ENCODE peak calls at places on chromosomes 5 and 9, in nine cellular contexts. V is WERI-Rb-1, Y is cardiac fibroblast, K is cardiac muscle cell, R is fibroblast of mammary gland, X is body of pancreas, M is PC-9, D is NB4, B is stomach. Z is an unnamed sample.

GRCh38 chr5:6471252-6471651 is 22.6 kb downstream of the UBE2QL1 start:
- DNase-seq in V (no peak), Y (no peak), K (no peak), R (no peak), X (no peak), M (no peak), D (no peak), B (peak; percentile 9), Z (no peak)

GRCh38 chr5:115265220-115265619 is 2.5 kb upstream of the PGGT1B start:
- DNase-seq in V (no peak), Y (no peak), K (no peak), R (no peak), X (no peak), M (no peak), D (no peak), B (no peak), Z (no peak)

GRCh38 chr9:105127863-105128220 is 116.6 kb upstream of the SLC44A1 start:
- DNase-seq in V (no peak), Y (peak; percentile 89), K (peak; percentile 81), R (no peak), X (no peak), M (peak; percentile 74), D (peak; percentile 89), B (no peak), Z (peak; percentile 22)

GRCh38 chr5:115419794-115420585 is 123.5 kb upstream of the CCDC112 start:
- DNase-seq in V (no peak), Y (peak; percentile 99), K (peak; percentile 96), R (peak; percentile 98), X (no peak), M (peak; percentile 89), D (peak; percentile 14), B (no peak), Z (peak; percentile 96)

GRCh38 chr5:35230043-35230611 is at the start of gene PRLR:
- DNase-seq in V (no peak), Y (peak; percentile 32), K (peak; percentile 60), R (peak; percentile 33), X (peak; percentile 58), M (no peak), D (peak; percentile 17), B (peak; percentile 47), Z (peak; percentile 85)

GRCh38 chr9:125240649-125240999 is 519 bp downstream of the HSPA5 start:
- DNase-seq in V (no peak), Y (peak; percentile 47), K (peak; percentile 50), R (peak; percentile 44), X (peak; percentile 54), M (no peak), D (peak; percentile 56), B (peak; percentile 50), Z (peak; percentile 34)

GRCh38 chr5:2353211-2353610 is 398.3 kb downstream of the IRX2 start:
- DNase-seq in V (no peak), Y (no peak), K (no peak), R (no peak), X (no peak), M (no peak), D (no peak), B (no peak), Z (no peak)

GRCh38 chr9:86072393-86073016 is 26.9 kb downstream of the GOLM1 start:
- DNase-seq in V (no peak), Y (no peak), K (no peak), R (peak; percentile 60), X (no peak), M (no peak), D (no peak), B (no peak), Z (no peak)

GRCh38 chr5:63255609-63256008 is 677.0 kb downstream of the LRRC70 start:
- DNase-seq in V (no peak), Y (peak; percentile 27), K (no peak), R (peak; percentile 34), X (no peak), M (no peak), D (peak; percentile 2), B (no peak), Z (peak; percentile 17)

GRCh38 chr9:107587175-107587963 is 97.8 kb upstream of the KLF4 start:
- DNase-seq in V (no peak), Y (no peak), K (no peak), R (no peak), X (peak; percentile 58), M (peak; percentile 50), D (peak; percentile 59), B (peak; percentile 91), Z (no peak)

GRCh38 chr5:91469517-91470165 is 86.5 kb upstream of the ARRDC3 start:
- DNase-seq in V (no peak), Y (peak; percentile 39), K (no peak), R (peak; percentile 24), X (no peak), M (peak; percentile 47), D (peak; percentile 82), B (no peak), Z (no peak)

GRCh38 chr9:76756273-76756650 is 8.0 kb upstream of the PCA3 start:
- DNase-seq in V (peak; percentile 49), Y (peak; percentile 46), K (peak; percentile 34), R (peak; percentile 44), X (no peak), M (no peak), D (peak; percentile 63), B (no peak), Z (peak; percentile 48)

GRCh38 chr5:126046275-126046674 is 376.9 kb upstream of the GRAMD2B start:
- DNase-seq in V (no peak), Y (no peak), K (no peak), R (no peak), X (no peak), M (no peak), D (no peak), B (no peak), Z (no peak)

GRCh38 chr5:18465833-18466681 is 831.8 kb downstream of the TAF11L14 start:
- DNase-seq in V (peak; percentile 91), Y (peak; percentile 59), K (peak; percentile 47), R (peak; percentile 46), X (peak; percentile 56), M (peak; percentile 37), D (peak; percentile 74), B (peak; percentile 49), Z (peak; percentile 78)

GRCh38 chr9:135887585-135888050 is 19.7 kb downstream of the CAMSAP1 start:
- DNase-seq in V (peak; percentile 57), Y (no peak), K (no peak), R (no peak), X (no peak), M (no peak), D (peak; percentile 96), B (peak; percentile 26), Z (no peak)

DNA sequence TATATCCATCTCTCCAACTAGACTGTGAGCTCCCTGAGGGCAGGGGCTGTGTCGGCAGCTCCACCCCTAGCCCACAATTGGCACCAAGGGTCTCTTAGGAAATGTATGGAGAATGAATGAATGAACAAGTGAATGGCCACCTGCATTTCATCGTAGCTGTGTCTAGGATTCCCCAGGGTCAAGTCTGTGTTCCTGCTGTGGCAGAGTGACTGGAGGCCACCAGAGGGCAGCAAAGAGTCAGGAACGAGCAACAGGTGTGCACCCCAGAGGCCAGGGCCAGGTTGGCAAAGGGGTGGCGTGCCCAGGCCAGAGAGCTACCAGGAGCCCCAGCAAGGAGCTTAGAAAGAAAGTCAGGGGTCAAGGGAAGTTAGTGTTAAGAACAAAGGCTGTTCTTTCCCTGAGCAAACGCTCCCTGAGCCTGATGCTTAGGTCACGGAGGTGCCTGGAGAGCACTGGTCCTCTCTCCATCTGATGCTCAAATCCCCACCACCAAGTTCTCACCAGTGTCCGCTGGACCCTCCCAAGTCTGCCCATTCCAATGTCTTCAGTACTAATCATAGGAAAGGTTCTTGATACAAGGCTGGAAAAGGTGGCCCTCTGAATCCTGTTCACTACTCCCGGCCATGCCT is 160.7 kb downstream of the PAX5 start:
- DNase-seq in V (peak; percentile 65), Y (peak; percentile 68), K (peak; percentile 67), R (peak; percentile 55), X (peak; percentile 86), M (peak; percentile 40), D (peak; percentile 55), B (peak; percentile 81), Z (peak; percentile 73)
- TF ChIP-seq CTCF in V (peak; percentile 93), Y (peak; percentile 92), K (peak; percentile 94), R (peak; percentile 90), X (peak; percentile 83), M (peak; percentile 88), D (peak; percentile 78), B (no peak), Z (peak; percentile 97)

DNA sequence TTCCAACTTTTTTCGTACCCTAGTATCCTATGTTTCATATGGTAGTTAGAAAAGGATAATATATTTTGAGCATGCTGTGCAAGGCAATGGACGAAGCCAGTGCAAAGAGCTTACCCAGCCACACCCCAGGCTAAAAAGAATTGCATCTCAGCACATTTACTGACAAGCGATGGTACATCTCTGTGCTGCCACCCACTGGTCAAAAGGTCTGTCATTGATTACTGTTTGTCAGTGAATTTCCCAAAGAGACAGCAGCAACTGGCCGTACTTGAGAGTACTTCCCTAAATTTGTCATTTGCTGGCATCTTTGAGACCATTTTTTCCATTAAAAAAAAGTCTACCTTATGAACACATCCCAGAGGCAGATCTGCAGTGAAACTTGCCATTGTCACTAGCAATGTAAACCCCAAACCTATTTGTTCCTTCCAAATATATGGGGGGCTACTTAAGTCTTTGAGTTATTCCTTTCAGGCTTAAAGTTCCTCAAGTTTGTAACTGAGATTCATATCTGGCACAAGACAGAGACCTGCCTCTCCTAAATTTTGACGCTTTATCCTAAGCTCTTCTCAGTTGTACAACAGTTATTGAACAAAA is 184.3 kb downstream of the CTNND2 start:
- DNase-seq in V (peak; percentile 86), Y (peak; percentile 7), K (no peak), R (peak; percentile 34), X (peak; percentile 61), M (no peak), D (peak; percentile 77), B (peak; percentile 32), Z (peak; percentile 77)
- TF ChIP-seq CTCF in V (peak; percentile 81), Y (no peak), K (no peak), R (peak; percentile 30), X (peak; percentile 59), M (peak; percentile 57), D (peak; percentile 68), B (no peak), Z (peak; percentile 43)

GRCh38 chr5:146052780-146053179 is 52.6 kb downstream of the PLAC8L1 start:
- DNase-seq in V (peak; percentile 27), Y (no peak), K (no peak), R (no peak), X (no peak), M (no peak), D (peak; percentile 18), B (no peak), Z (peak; percentile 41)
- TF ChIP-seq CTCF in V (peak; percentile 40), Y (peak; percentile 32), K (peak; percentile 41), R (peak; percentile 14), X (peak; percentile 19), M (peak; percentile 60), D (peak; percentile 53), B (no peak), Z (peak; percentile 39)

DNA sequence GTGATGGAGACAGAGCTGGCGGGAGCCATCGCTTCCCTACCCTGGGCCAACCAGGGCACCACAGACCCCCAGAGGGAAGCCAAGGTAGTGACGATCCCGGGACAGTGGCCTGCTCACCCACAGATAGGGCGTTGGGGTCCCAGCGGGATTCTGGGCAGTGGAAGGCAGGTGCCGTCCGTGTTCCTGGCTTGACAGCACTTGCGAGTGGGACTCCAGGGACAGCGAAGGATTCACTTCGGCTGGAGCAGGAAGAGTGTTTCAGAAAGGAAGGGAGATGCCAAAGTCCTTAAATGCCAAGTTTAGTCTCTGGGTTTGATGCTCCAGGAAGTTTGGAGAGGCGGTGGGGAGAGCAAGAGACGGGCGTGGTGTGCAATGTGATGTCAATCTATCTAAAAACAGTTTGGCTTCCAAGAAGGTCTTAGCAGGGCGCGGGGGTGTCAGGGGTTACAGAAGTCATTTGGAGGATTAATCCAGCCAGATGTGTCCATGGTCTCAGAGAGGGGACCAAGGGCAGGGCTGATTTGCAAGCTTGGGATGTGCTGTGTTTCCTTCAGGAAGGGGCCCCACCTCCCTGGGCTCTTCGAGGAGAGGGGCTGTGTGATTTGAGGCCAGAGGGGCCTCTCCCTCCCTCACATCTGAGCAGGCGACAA is 74.9 kb downstream of the NTNG2 start:
- DNase-seq in V (no peak), Y (no peak), K (no peak), R (no peak), X (no peak), M (no peak), D (no peak), B (no peak), Z (no peak)
- TF ChIP-seq CTCF in V (no peak), Y (no peak), K (no peak), R (no peak), X (no peak), M (peak; percentile 67), D (no peak), B (no peak), Z (no peak)